ENCODE peak calls at places on chromosomes 3 and 15, in nine cellular contexts. P is KBM-7; R is HFF-Myc; N is Right ventricle myocardium superior; S is KG1; F is Kasumi-1; B is BJ; J is iPS DF 6.9; X is activated naive CD4-positive, alpha-beta T cell treated with Interleukin-2 at 50 U/mL for 16 hours. E is an unnamed sample.

GRCh38 chr3:15812183-15812582 is 14.4 kb upstream of the ANKRD28 start:
- DNase-seq in P (peak), R (no peak), N (no peak), S (no peak), F (peak), B (no peak), J (no peak), X (no peak), E (no peak)

GRCh38 chr3:134477938-134478337 is 7.8 kb downstream of the ANAPC13 start:
- DNase-seq in P (no peak), R (no peak), N (no peak), S (no peak), F (no peak), B (no peak), J (no peak), X (no peak), E (no peak)

GRCh38 chr3:34683851-34684250 is 885.4 kb downstream of the PDCD6IP start:
- DNase-seq in P (peak), R (no peak), N (peak), S (peak), F (peak), B (no peak), J (peak), X (no peak), E (peak)

GRCh38 chr3:197331131-197331530 is 32.7 kb upstream of the DLG1 start:
- DNase-seq in P (no peak), R (no peak), N (no peak), S (no peak), F (no peak), B (no peak), J (no peak), X (no peak), E (no peak)

GRCh38 chr3:34260266-34260990 is 462.0 kb downstream of the PDCD6IP start:
- DNase-seq in P (peak), R (peak), N (peak), S (peak), F (peak), B (no peak), J (no peak), X (no peak), E (peak)

GRCh38 chr15:40388941-40389823 is 6.7 kb downstream of the KNSTRN start:
- DNase-seq in P (no peak), R (no peak), N (peak), S (no peak), F (peak), B (no peak), J (no peak), X (no peak), E (peak)

GRCh38 chr3:155934215-155934614 is 63.8 kb downstream of the GMPS start:
- DNase-seq in P (no peak), R (no peak), N (no peak), S (no peak), F (no peak), B (no peak), J (no peak), X (no peak), E (no peak)

GRCh38 chr3:194987571-194988494 is 283.1 kb downstream of the XXYLT1 start:
- DNase-seq in P (no peak), R (no peak), N (no peak), S (no peak), F (no peak), B (no peak), J (no peak), X (no peak), E (no peak)

GRCh38 chr3:52633786-52634185 is 51.9 kb downstream of the PBRM1 start:
- DNase-seq in P (no peak), R (no peak), N (no peak), S (no peak), F (no peak), B (no peak), J (no peak), X (no peak), E (peak)

GRCh38 chr3:53196575-53197407 is 35.8 kb downstream of the PRKCD start:
- DNase-seq in P (peak), R (peak), N (peak), S (no peak), F (peak), B (peak), J (no peak), X (peak), E (peak)

GRCh38 chr15:94792166-94792565 is 560.8 kb downstream of the MCTP2 start:
- DNase-seq in P (no peak), R (no peak), N (no peak), S (no peak), F (no peak), B (no peak), J (no peak), X (no peak), E (peak)

E was measured in iris pigment epithelial cell.